ENCODE peak calls at places on chromosomes 11 and 22, in five cellular contexts. One of them, this sample, is unnamed.

GRCh38 chr11:12485328-12485727 is 108.0 kb downstream of the PARVA start:
- DNase-seq in DMS53: peak; percentile 17
- DNase-seq in activated CD8-positive, alpha-beta T cell treated with anti-CD3 and anti-CD28 coated beads, Interleukin-2, amount 10 ng/mL, durations not matched to agents 7 days and 5 days: no peak
- DNase-seq in heart right ventricle: no peak
- DNase-seq in Calu3: no peak
- DNase-seq in this sample: no peak

GRCh38 chr11:86481399-86481798 is 106.7 kb downstream of the CCDC81 start:
- DNase-seq in DMS53: no peak
- DNase-seq in activated CD8-positive, alpha-beta T cell treated with anti-CD3 and anti-CD28 coated beads, Interleukin-2, amount 10 ng/mL, durations not matched to agents 7 days and 5 days: no peak
- DNase-seq in heart right ventricle: no peak
- DNase-seq in Calu3: no peak
- DNase-seq in this sample: no peak

GRCh38 chr11:122599434-122599833 is 56.1 kb upstream of the UBASH3B start:
- DNase-seq in DMS53: no peak
- DNase-seq in activated CD8-positive, alpha-beta T cell treated with anti-CD3 and anti-CD28 coated beads, Interleukin-2, amount 10 ng/mL, durations not matched to agents 7 days and 5 days: no peak
- DNase-seq in heart right ventricle: no peak
- DNase-seq in Calu3: no peak
- DNase-seq in this sample: peak; percentile 26

GRCh38 chr22:35301370-35301874 is 1.7 kb downstream of the TOM1 start:
- DNase-seq in DMS53: no peak
- DNase-seq in activated CD8-positive, alpha-beta T cell treated with anti-CD3 and anti-CD28 coated beads, Interleukin-2, amount 10 ng/mL, durations not matched to agents 7 days and 5 days: no peak
- DNase-seq in heart right ventricle: no peak
- DNase-seq in Calu3: peak; percentile 83
- DNase-seq in this sample: peak; percentile 44

GRCh38 chr11:4072668-4073285 is 21.8 kb upstream of the RRM1 start:
- DNase-seq in DMS53: peak; percentile 83
- DNase-seq in activated CD8-positive, alpha-beta T cell treated with anti-CD3 and anti-CD28 coated beads, Interleukin-2, amount 10 ng/mL, durations not matched to agents 7 days and 5 days: peak; percentile 68
- DNase-seq in heart right ventricle: peak; percentile 69
- DNase-seq in Calu3: peak; percentile 62
- DNase-seq in this sample: peak; percentile 67

GRCh38 chr11:118353084-118353710 is 6.2 kb upstream of the UBE4A start:
- DNase-seq in DMS53: peak; percentile 56
- DNase-seq in activated CD8-positive, alpha-beta T cell treated with anti-CD3 and anti-CD28 coated beads, Interleukin-2, amount 10 ng/mL, durations not matched to agents 7 days and 5 days: no peak
- DNase-seq in heart right ventricle: no peak
- DNase-seq in Calu3: no peak
- DNase-seq in this sample: no peak

GRCh38 chr11:284081-285020 is 4.6 kb upstream of the PGGHG start:
- DNase-seq in DMS53: no peak
- DNase-seq in activated CD8-positive, alpha-beta T cell treated with anti-CD3 and anti-CD28 coated beads, Interleukin-2, amount 10 ng/mL, durations not matched to agents 7 days and 5 days: peak; percentile 21
- DNase-seq in heart right ventricle: peak; percentile 3
- DNase-seq in Calu3: no peak
- DNase-seq in this sample: no peak

GRCh38 chr11:123405123-123405592 is 24.9 kb upstream of the GRAMD1B start:
- DNase-seq in DMS53: no peak
- DNase-seq in activated CD8-positive, alpha-beta T cell treated with anti-CD3 and anti-CD28 coated beads, Interleukin-2, amount 10 ng/mL, durations not matched to agents 7 days and 5 days: no peak
- DNase-seq in heart right ventricle: peak; percentile 78
- DNase-seq in Calu3: no peak
- DNase-seq in this sample: no peak

GRCh38 chr11:96036863-96037262 is 113.0 kb upstream of the MTMR2 start:
- DNase-seq in DMS53: no peak
- DNase-seq in activated CD8-positive, alpha-beta T cell treated with anti-CD3 and anti-CD28 coated beads, Interleukin-2, amount 10 ng/mL, durations not matched to agents 7 days and 5 days: no peak
- DNase-seq in heart right ventricle: no peak
- DNase-seq in Calu3: no peak
- DNase-seq in this sample: no peak

GRCh38 chr11:36363361-36364272 is 67.5 kb downstream of the PRR5L start:
- DNase-seq in DMS53: no peak
- DNase-seq in activated CD8-positive, alpha-beta T cell treated with anti-CD3 and anti-CD28 coated beads, Interleukin-2, amount 10 ng/mL, durations not matched to agents 7 days and 5 days: no peak
- DNase-seq in heart right ventricle: no peak
- DNase-seq in Calu3: no peak
- DNase-seq in this sample: no peak

GRCh38 chr11:46599340-46600067 is 5.7 kb upstream of the AMBRA1 start:
- DNase-seq in DMS53: no peak
- DNase-seq in activated CD8-positive, alpha-beta T cell treated with anti-CD3 and anti-CD28 coated beads, Interleukin-2, amount 10 ng/mL, durations not matched to agents 7 days and 5 days: no peak
- DNase-seq in heart right ventricle: no peak
- DNase-seq in Calu3: no peak
- DNase-seq in this sample: no peak

GRCh38 chr11:122755409-122755808 is 82.9 kb upstream of the CRTAM start:
- DNase-seq in DMS53: no peak
- DNase-seq in activated CD8-positive, alpha-beta T cell treated with anti-CD3 and anti-CD28 coated beads, Interleukin-2, amount 10 ng/mL, durations not matched to agents 7 days and 5 days: no peak
- DNase-seq in heart right ventricle: no peak
- DNase-seq in Calu3: no peak
- DNase-seq in this sample: no peak

GRCh38 chr22:49889071-49889470 is 29.2 kb downstream of the ALG12 start:
- DNase-seq in DMS53: no peak
- DNase-seq in activated CD8-positive, alpha-beta T cell treated with anti-CD3 and anti-CD28 coated beads, Interleukin-2, amount 10 ng/mL, durations not matched to agents 7 days and 5 days: no peak
- DNase-seq in heart right ventricle: no peak
- DNase-seq in Calu3: no peak
- DNase-seq in this sample: no peak

GRCh38 chr22:43878831-43879550 is 12.8 kb downstream of the PNPLA5 start:
- DNase-seq in DMS53: no peak
- DNase-seq in activated CD8-positive, alpha-beta T cell treated with anti-CD3 and anti-CD28 coated beads, Interleukin-2, amount 10 ng/mL, durations not matched to agents 7 days and 5 days: no peak
- DNase-seq in heart right ventricle: no peak
- DNase-seq in Calu3: no peak
- DNase-seq in this sample: no peak

GRCh38 chr22:29842740-29843139 is 4.7 kb upstream of the ASCC2 start:
- DNase-seq in DMS53: peak; percentile 78
- DNase-seq in activated CD8-positive, alpha-beta T cell treated with anti-CD3 and anti-CD28 coated beads, Interleukin-2, amount 10 ng/mL, durations not matched to agents 7 days and 5 days: no peak
- DNase-seq in heart right ventricle: no peak
- DNase-seq in Calu3: peak; percentile 25
- DNase-seq in this sample: peak; percentile 88

GRCh38 chr11:30585067-30585891 is 874 bp downstream of the MPPED2 start:
- DNase-seq in DMS53: peak; percentile 61
- DNase-seq in activated CD8-positive, alpha-beta T cell treated with anti-CD3 and anti-CD28 coated beads, Interleukin-2, amount 10 ng/mL, durations not matched to agents 7 days and 5 days: no peak
- DNase-seq in heart right ventricle: peak; percentile 20
- DNase-seq in Calu3: peak; percentile 13
- DNase-seq in this sample: peak; percentile 3

GRCh38 chr11:35141538-35141937 is 2.6 kb downstream of the CD44 start:
- DNase-seq in DMS53: no peak
- DNase-seq in activated CD8-positive, alpha-beta T cell treated with anti-CD3 and anti-CD28 coated beads, Interleukin-2, amount 10 ng/mL, durations not matched to agents 7 days and 5 days: peak; percentile 55
- DNase-seq in heart right ventricle: peak; percentile 30
- DNase-seq in Calu3: peak; percentile 34
- DNase-seq in this sample: no peak

GRCh38 chr11:57073121-57073520 is 84.4 kb downstream of the OR5AK2 start:
- DNase-seq in DMS53: no peak
- DNase-seq in activated CD8-positive, alpha-beta T cell treated with anti-CD3 and anti-CD28 coated beads, Interleukin-2, amount 10 ng/mL, durations not matched to agents 7 days and 5 days: no peak
- DNase-seq in heart right ventricle: no peak
- DNase-seq in Calu3: no peak
- DNase-seq in this sample: no peak

GRCh38 chr11:111978028-111978771 is 41.1 kb downstream of the DIXDC1 start:
- DNase-seq in DMS53: no peak
- DNase-seq in activated CD8-positive, alpha-beta T cell treated with anti-CD3 and anti-CD28 coated beads, Interleukin-2, amount 10 ng/mL, durations not matched to agents 7 days and 5 days: no peak
- DNase-seq in heart right ventricle: peak; percentile 73
- DNase-seq in Calu3: no peak
- DNase-seq in this sample: no peak

GRCh38 chr11:30128269-30128932 is 102.4 kb upstream of the FSHB start:
- DNase-seq in DMS53: peak; percentile 58
- DNase-seq in activated CD8-positive, alpha-beta T cell treated with anti-CD3 and anti-CD28 coated beads, Interleukin-2, amount 10 ng/mL, durations not matched to agents 7 days and 5 days: peak; percentile 22
- DNase-seq in heart right ventricle: peak; percentile 5
- DNase-seq in Calu3: peak; percentile 4
- DNase-seq in this sample: peak; percentile 42

GRCh38 chr11:87722756-87723599 is 452.3 kb downstream of the RAB38 start:
- DNase-seq in DMS53: peak; percentile 68
- DNase-seq in activated CD8-positive, alpha-beta T cell treated with anti-CD3 and anti-CD28 coated beads, Interleukin-2, amount 10 ng/mL, durations not matched to agents 7 days and 5 days: peak; percentile 22
- DNase-seq in heart right ventricle: peak; percentile 3
- DNase-seq in Calu3: peak; percentile 48
- DNase-seq in this sample: peak; percentile 23